ENCODE peak calls at places on chromosome 4, in eight cellular contexts. O, C, K, X, Q, B, S and U are unnamed samples.

GRCh38 chr4:141900841-141901240 is 264.5 kb downstream of the IL15 start:
- DNase-seq in O (no peak), C (no peak), K (no peak), X (no peak), Q (no peak), B (no peak), S (no peak), U (no peak)

GRCh38 chr4:117249333-117249732 is 164.0 kb upstream of the TRAM1L1 start:
- DNase-seq in O (no peak), C (no peak), K (no peak), X (no peak), Q (no peak), B (no peak), S (no peak), U (no peak)

GRCh38 chr4:80307774-80308465 is 27.6 kb upstream of the CFAP299 start:
- DNase-seq in O (no peak), C (no peak), K (no peak), X (no peak), Q (no peak), B (no peak), S (no peak), U (no peak)

GRCh38 chr4:108991929-108992328 is 229.1 kb upstream of the ETNPPL start:
- DNase-seq in O (no peak), C (no peak), K (no peak), X (no peak), Q (no peak), B (no peak), S (no peak), U (no peak)

GRCh38 chr4:6926681-6927478 is 17.3 kb downstream of the TBC1D14 start:
- DNase-seq in O (no peak), C (peak; percentile 67), K (no peak), X (peak; percentile 83), Q (no peak), B (peak; percentile 76), S (no peak), U (no peak)

GRCh38 chr4:156475322-156475721 is 496.3 kb downstream of the PDGFC start:
- DNase-seq in O (no peak), C (no peak), K (no peak), X (no peak), Q (no peak), B (peak; percentile 63), S (no peak), U (peak; percentile 7)

GRCh38 chr4:81632581-81633247 is 161.0 kb upstream of the RASGEF1B start:
- DNase-seq in O (no peak), C (no peak), K (no peak), X (no peak), Q (no peak), B (no peak), S (no peak), U (no peak)

GRCh38 chr4:55125087-55125721 is at the start of gene KDR:
- DNase-seq in O (peak; percentile 3), C (no peak), K (peak; percentile 33), X (peak; percentile 54), Q (peak; percentile 29), B (no peak), S (no peak), U (no peak)